ENCODE peak calls at places on chromosomes 13 and 19, in six cellular contexts. One of them, this sample, is unnamed.

GRCh38 chr19:50795665-50796073 is 5.5 kb downstream of the ACP4 start:
- DNase-seq in HL-60: peak
- DNase-seq in HepG2: no peak
- DNase-seq in GM12878: no peak
- DNase-seq in K562: peak
- DNase-seq in SK-N-SH: no peak
- DNase-seq in this sample: no peak

GRCh38 chr19:29004796-29005195 is 208.2 kb downstream of the UQCRFS1 start:
- DNase-seq in K562: no peak
- DNase-seq in HL-60: no peak
- DNase-seq in HepG2: no peak
- DNase-seq in SK-N-SH: no peak
- DNase-seq in GM12878: no peak
- DNase-seq in this sample: no peak

GRCh38 chr19:38665950-38666661 is 18.7 kb downstream of the ACTN4 start:
- DNase-seq in GM12878: no peak
- DNase-seq in HL-60: no peak
- DNase-seq in HepG2: peak
- DNase-seq in K562: no peak
- DNase-seq in SK-N-SH: no peak
- DNase-seq in this sample: peak

GRCh38 chr13:99955107-99955746 is 16.3 kb downstream of the ZIC5 start:
- DNase-seq in SK-N-SH: no peak
- DNase-seq in K562: no peak
- DNase-seq in GM12878: no peak
- DNase-seq in HepG2: no peak
- DNase-seq in HL-60: no peak
- DNase-seq in this sample: peak

GRCh38 chr13:75789451-75790197 is 153.5 kb downstream of the LMO7 start:
- DNase-seq in GM12878: no peak
- DNase-seq in SK-N-SH: no peak
- DNase-seq in HL-60: no peak
- DNase-seq in K562: no peak
- DNase-seq in HepG2: no peak
- DNase-seq in this sample: no peak

GRCh38 chr19:49150106-49150943 is 4.9 kb downstream of the HRC start:
- DNase-seq in K562: peak
- DNase-seq in HepG2: peak
- DNase-seq in SK-N-SH: peak
- DNase-seq in GM12878: no peak
- DNase-seq in HL-60: peak
- DNase-seq in this sample: no peak

GRCh38 chr13:76663941-76664340 is 222.3 kb downstream of the KCTD12 start:
- DNase-seq in K562: no peak
- DNase-seq in GM12878: no peak
- DNase-seq in SK-N-SH: no peak
- DNase-seq in HL-60: peak
- DNase-seq in HepG2: no peak
- DNase-seq in this sample: no peak

GRCh38 chr19:3358919-3359849 is 7.2 kb upstream of the NFIC start:
- DNase-seq in GM12878: no peak
- DNase-seq in HepG2: no peak
- DNase-seq in K562: peak
- DNase-seq in SK-N-SH: peak
- DNase-seq in HL-60: peak
- DNase-seq in this sample: no peak

GRCh38 chr13:27860743-27861142 is 59.1 kb upstream of the PDX1 start:
- DNase-seq in HepG2: no peak
- DNase-seq in K562: no peak
- DNase-seq in HL-60: no peak
- DNase-seq in GM12878: no peak
- DNase-seq in SK-N-SH: no peak
- DNase-seq in this sample: no peak

GRCh38 chr19:55147408-55148251 is 1.4 kb downstream of the TNNT1 start:
- DNase-seq in HepG2: no peak
- DNase-seq in SK-N-SH: peak
- DNase-seq in HL-60: no peak
- DNase-seq in K562: peak
- DNase-seq in GM12878: no peak
- DNase-seq in this sample: no peak

GRCh38 chr13:98529171-98529570 is 47.7 kb downstream of the STK24 start:
- DNase-seq in HepG2: no peak
- DNase-seq in SK-N-SH: no peak
- DNase-seq in K562: no peak
- DNase-seq in HL-60: no peak
- DNase-seq in GM12878: no peak
- DNase-seq in this sample: no peak
- TF ChIP-seq GABPA in HepG2: no peak
- TF ChIP-seq GABPA in SK-N-SH: no peak
- TF ChIP-seq GABPA in K562: no peak
- TF ChIP-seq GABPA in HL-60: no peak
- TF ChIP-seq GABPA in GM12878: no peak
- TF ChIP-seq GABPA in this sample: no peak

GRCh38 chr19:32675720-32676185 is at the start of gene RGS9BP:
- DNase-seq in K562: peak
- DNase-seq in GM12878: no peak
- DNase-seq in SK-N-SH: peak
- DNase-seq in HepG2: peak
- DNase-seq in HL-60: peak
- DNase-seq in this sample: no peak
- TF ChIP-seq GABPA in K562: no peak
- TF ChIP-seq GABPA in GM12878: no peak
- TF ChIP-seq GABPA in SK-N-SH: no peak
- TF ChIP-seq GABPA in HepG2: no peak
- TF ChIP-seq GABPA in HL-60: no peak
- TF ChIP-seq GABPA in this sample: no peak

DNA sequence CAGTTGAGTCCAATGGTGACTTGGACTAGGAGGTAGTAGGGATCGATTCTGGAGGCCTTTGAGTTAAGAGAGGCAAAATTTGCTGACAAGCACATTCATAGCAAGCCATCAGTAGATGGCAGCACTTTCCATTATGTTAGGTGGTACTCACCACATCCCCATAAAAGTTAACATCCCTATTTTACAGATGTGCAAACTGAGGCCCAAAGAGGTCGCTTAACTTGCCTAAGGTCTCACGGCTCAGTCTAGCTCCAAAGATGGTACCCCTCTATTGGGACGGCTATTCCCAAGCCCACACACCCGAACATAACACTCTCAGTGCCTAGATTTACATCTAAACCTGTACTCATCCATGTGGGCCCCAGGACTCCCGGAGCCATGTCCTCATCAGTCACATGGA is 21.5 kb upstream of the FOSB start:
- DNase-seq in K562: peak
- DNase-seq in SK-N-SH: peak
- DNase-seq in GM12878: no peak
- DNase-seq in HL-60: peak
- DNase-seq in HepG2: peak
- DNase-seq in this sample: no peak
- TF ChIP-seq GABPA in K562: no peak
- TF ChIP-seq GABPA in SK-N-SH: no peak
- TF ChIP-seq GABPA in GM12878: no peak
- TF ChIP-seq GABPA in HL-60: no peak
- TF ChIP-seq GABPA in HepG2: no peak
- TF ChIP-seq GABPA in this sample: no peak

GRCh38 chr13:26508885-26509284 is 48.6 kb upstream of the WASF3 start:
- DNase-seq in GM12878: no peak
- DNase-seq in SK-N-SH: no peak
- DNase-seq in HepG2: no peak
- DNase-seq in HL-60: no peak
- DNase-seq in K562: no peak
- DNase-seq in this sample: no peak
- TF ChIP-seq GABPA in GM12878: no peak
- TF ChIP-seq GABPA in SK-N-SH: no peak
- TF ChIP-seq GABPA in HepG2: no peak
- TF ChIP-seq GABPA in HL-60: no peak
- TF ChIP-seq GABPA in K562: no peak
- TF ChIP-seq GABPA in this sample: no peak